ENCODE peak calls at places on chromosome 13, in eight cellular contexts. W, R, U, K, N, B, V and A are unnamed samples.

GRCh38 chr13:98214008-98214643 is 37.1 kb upstream of the RNF113B start:
- DNase-seq in K (no peak), U (no peak), B (no peak), N (peak), W (peak), R (no peak), V (no peak), A (no peak)

GRCh38 chr13:24348797-24349515 is 39.6 kb downstream of the C1QTNF9 start:
- DNase-seq in U (no peak), B (peak), N (no peak), R (no peak), V (no peak), K (peak), W (no peak), A (no peak)

GRCh38 chr13:35599385-35599784 is 122.9 kb upstream of the MAB21L1 start:
- DNase-seq in R (no peak), W (no peak), N (no peak), V (no peak), B (no peak), K (no peak), U (no peak), A (no peak)

GRCh38 chr13:47865883-47866282 is 135.2 kb downstream of the SUCLA2 start:
- DNase-seq in R (no peak), N (no peak), K (no peak), V (no peak), W (no peak), B (no peak), U (no peak), A (no peak)

GRCh38 chr13:39776439-39776838 is 121.0 kb downstream of the COG6 start:
- DNase-seq in R (no peak), N (peak), B (no peak), K (no peak), V (peak), W (no peak), U (no peak), A (no peak)

GRCh38 chr13:97385854-97386253 is 48.1 kb upstream of the RAP2A start:
- DNase-seq in R (no peak), K (no peak), V (no peak), W (no peak), B (no peak), N (no peak), U (no peak), A (no peak)

GRCh38 chr13:106443625-106444024 is 91.8 kb downstream of the EFNB2 start:
- DNase-seq in W (no peak), V (no peak), N (no peak), K (no peak), R (no peak), B (no peak), U (no peak), A (no peak)

GRCh38 chr13:98173431-98173921 is 3.6 kb downstream of the RNF113B start:
- DNase-seq in K (peak), B (no peak), V (peak), W (no peak), R (no peak), N (peak), U (no peak), A (no peak)

GRCh38 chr13:38685974-38686571 is 804 bp upstream of the FREM2 start:
- DNase-seq in V (no peak), R (no peak), U (peak), B (peak), K (no peak), W (no peak), N (no peak), A (no peak)

GRCh38 chr13:29918845-29919244 is 68.4 kb upstream of the UBL3 start:
- DNase-seq in W (no peak), U (no peak), K (no peak), B (peak), N (no peak), V (peak), R (no peak), A (no peak)

GRCh38 chr13:112210401-112210800 is 143.5 kb downstream of the SOX1 start:
- DNase-seq in B (no peak), N (no peak), W (no peak), R (no peak), K (no peak), U (no peak), V (no peak), A (no peak)

GRCh38 chr13:106507560-106508274 is 27.7 kb downstream of the EFNB2 start:
- DNase-seq in V (peak), B (no peak), U (no peak), W (no peak), K (no peak), N (no peak), R (no peak), A (no peak)

GRCh38 chr13:100100115-100100879 is 11.4 kb downstream of the PCCA start:
- DNase-seq in U (no peak), R (no peak), N (no peak), W (peak), V (peak), B (peak), K (no peak), A (no peak)

GRCh38 chr13:99686157-99686572 is 184.9 kb downstream of the TM9SF2 start:
- DNase-seq in V (peak), K (peak), B (peak), U (peak), R (no peak), W (peak), N (no peak), A (no peak)

GRCh38 chr13:54175470-54175869 is 1146.9 kb downstream of the OLFM4 start:
- DNase-seq in K (no peak), R (no peak), V (no peak), B (no peak), N (no peak), W (no peak), U (no peak), A (no peak)

GRCh38 chr13:106815545-106815944 is 247.6 kb upstream of the ARGLU1 start:
- DNase-seq in K (no peak), B (no peak), W (no peak), N (no peak), V (no peak), U (peak), R (no peak), A (no peak)

GRCh38 chr13:20191311-20191901 is 1.3 kb downstream of the GJB2 start:
- DNase-seq in U (no peak), B (peak), R (no peak), W (no peak), V (no peak), N (no peak), K (peak), A (no peak)

GRCh38 chr13:20190481-20191310 is 2.0 kb downstream of the GJB2 start:
- DNase-seq in N (peak), W (no peak), U (no peak), B (no peak), V (peak), R (no peak), K (no peak), A (no peak)

GRCh38 chr13:20191902-20192469 is 752 bp downstream of the GJB2 start:
- DNase-seq in N (no peak), K (peak), B (peak), U (peak), V (no peak), R (no peak), W (no peak), A (no peak)

GRCh38 chr13:20186771-20187170 is 6.0 kb downstream of the GJB2 start:
- DNase-seq in B (no peak), U (no peak), R (no peak), K (no peak), W (no peak), N (no peak), V (no peak), A (no peak)

GRCh38 chr13:20188649-20189553 is 3.8 kb downstream of the GJB2 start:
- DNase-seq in V (no peak), B (no peak), U (peak), K (peak), R (no peak), N (no peak), W (no peak), A (no peak)
- TF ChIP-seq CTCF in V (peak), B (no peak), U (peak), K (no peak), R (no peak), N (no peak), W (no peak), A (no peak)

GRCh38 chr13:102394158-102395053 is 7.4 kb downstream of the FGF14 start:
- DNase-seq in V (peak), N (peak), B (peak), K (peak), R (peak), U (peak), W (peak), A (peak)
- TF ChIP-seq CTCF in V (peak), N (peak), B (peak), K (no peak), R (no peak), U (peak), W (no peak), A (peak)

DNA sequence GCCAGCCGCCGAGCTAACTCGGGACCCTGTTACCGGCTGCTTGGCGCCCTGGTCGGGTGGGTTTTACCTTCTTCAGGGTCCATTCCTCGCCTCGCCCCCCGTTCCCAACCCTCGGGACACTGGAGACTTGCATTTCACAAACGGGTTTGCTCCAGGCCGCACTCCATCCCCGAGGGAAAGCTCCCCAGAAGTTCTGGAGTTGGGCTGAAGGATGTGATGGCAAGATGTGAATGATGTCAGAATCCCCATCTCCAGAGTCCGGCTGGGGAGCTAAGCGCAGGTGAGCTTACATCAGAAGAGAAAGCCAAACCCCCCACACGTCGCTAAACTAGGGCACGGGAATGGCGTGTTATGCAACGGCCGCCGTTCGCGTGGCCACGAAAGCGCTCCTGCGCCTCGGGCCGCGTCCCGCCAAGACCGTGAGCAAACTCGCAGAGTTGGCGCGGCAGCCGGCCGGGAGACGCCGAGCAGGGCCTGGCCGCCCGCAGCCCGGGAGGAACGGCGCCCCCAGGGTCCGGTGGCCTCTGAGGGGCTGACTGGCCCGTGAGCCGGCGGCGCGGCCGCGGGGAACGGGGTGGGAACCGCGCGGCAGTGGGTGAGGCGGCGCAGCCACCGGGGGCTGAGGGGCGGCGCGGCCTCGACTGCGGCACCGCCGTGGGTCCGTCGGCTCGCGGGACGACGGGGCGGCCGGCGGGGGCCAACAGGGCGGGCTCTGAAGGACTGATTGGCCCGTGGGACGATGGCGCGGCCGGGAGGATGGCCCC is 1.1 kb downstream of the LATS2 start:
- DNase-seq in W (peak), N (no peak), U (no peak), V (no peak), R (no peak), K (peak), B (peak), A (no peak)
- TF ChIP-seq CTCF in W (no peak), N (no peak), U (no peak), V (no peak), R (no peak), K (no peak), B (no peak), A (no peak)

DNA sequence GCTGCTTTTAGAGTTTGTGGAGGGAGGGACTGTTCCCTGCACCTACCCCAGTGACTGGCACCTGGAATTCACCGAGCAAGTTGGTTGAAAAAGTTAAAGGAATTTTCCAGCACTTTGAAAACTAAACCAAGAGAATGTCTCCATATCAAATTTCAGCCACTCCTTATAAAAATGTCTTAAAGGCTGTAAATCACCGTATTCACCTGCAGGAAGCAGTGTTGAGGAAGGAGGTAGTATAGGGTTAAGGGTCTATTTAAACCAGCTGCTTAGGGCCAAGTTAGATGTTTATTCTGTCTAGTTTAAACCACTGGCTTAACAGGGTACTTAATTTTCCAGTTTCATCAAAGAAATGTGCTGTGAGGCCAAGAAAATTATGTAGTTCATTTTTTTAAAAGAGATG is 3.8 kb upstream of the RAB20 start:
- DNase-seq in K (no peak), B (no peak), N (peak), R (no peak), V (no peak), U (no peak), W (no peak), A (no peak)
- TF ChIP-seq CTCF in K (no peak), B (no peak), N (no peak), R (no peak), V (no peak), U (peak), W (no peak), A (peak)

GRCh38 chr13:32414580-32414979 is 13.3 kb downstream of the N4BP2L1 start:
- DNase-seq in K (no peak), V (no peak), B (no peak), U (no peak), R (no peak), W (no peak), N (no peak), A (no peak)

GRCh38 chr13:32419862-32420261 is 8.1 kb downstream of the N4BP2L1 start:
- DNase-seq in W (no peak), R (no peak), V (no peak), N (no peak), B (no peak), U (no peak), K (no peak), A (no peak)

GRCh38 chr13:32417995-32418394 is 9.9 kb downstream of the N4BP2L1 start:
- DNase-seq in R (no peak), K (no peak), U (no peak), B (no peak), N (no peak), V (no peak), W (no peak), A (no peak)

GRCh38 chr13:32413284-32413683 is 14.6 kb downstream of the N4BP2L1 start:
- DNase-seq in W (no peak), B (no peak), V (no peak), R (no peak), K (no peak), N (no peak), U (no peak), A (no peak)

DNA sequence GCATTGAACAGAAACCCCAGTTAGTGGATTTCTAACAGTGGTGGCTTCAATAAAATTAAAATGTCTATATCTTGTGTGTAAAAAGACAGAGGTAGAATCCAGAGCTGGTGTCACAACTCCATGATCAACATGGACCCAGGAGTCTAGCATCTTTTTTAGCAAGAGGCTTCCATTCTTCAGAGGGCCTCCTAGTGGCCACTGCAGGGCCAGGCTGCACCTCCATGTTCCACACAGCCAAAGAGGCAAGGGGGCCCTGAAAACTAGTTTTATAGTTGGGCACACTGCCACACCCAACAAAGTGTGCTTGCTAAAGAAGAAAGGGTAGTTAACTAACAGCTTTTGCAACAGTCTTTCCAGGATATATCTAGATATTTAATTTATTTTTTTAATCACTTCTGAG is 12.9 kb downstream of the N4BP2L1 start:
- DNase-seq in N (no peak), B (peak), R (no peak), W (no peak), K (peak), U (peak), V (no peak), A (no peak)
- TF ChIP-seq CTCF in N (peak), B (peak), R (no peak), W (no peak), K (peak), U (peak), V (peak), A (peak)

DNA sequence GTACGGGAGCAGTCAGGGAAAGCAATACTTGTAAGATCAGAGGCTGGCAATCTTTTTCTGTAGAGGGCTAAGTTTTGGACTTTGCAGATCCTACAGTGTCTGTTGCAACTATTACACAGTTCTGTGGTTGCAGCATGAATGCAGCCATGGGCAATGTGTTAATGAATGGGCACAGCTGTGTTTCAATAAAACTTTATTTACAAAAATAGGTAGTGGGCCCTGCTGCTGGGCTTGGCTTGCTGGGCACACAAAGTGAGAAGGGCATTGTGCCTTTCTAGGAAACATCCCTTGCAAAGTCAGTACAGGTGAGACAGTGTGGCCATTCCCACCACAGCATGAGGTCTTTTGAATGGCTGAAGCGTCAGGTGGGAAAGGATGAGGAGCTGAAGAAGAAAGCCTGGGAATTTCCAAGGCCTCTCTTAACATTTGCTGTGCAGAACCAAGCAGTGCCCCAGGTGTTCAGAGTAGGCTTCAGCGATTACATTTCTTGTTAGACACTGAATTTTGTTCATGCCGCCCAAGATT is 9.1 kb downstream of the KL start:
- DNase-seq in W (no peak), V (no peak), K (no peak), U (no peak), N (no peak), R (no peak), B (no peak), A (no peak)
- TF ChIP-seq CTCF in W (no peak), V (no peak), K (no peak), U (no peak), N (no peak), R (no peak), B (no peak), A (no peak)

DNA sequence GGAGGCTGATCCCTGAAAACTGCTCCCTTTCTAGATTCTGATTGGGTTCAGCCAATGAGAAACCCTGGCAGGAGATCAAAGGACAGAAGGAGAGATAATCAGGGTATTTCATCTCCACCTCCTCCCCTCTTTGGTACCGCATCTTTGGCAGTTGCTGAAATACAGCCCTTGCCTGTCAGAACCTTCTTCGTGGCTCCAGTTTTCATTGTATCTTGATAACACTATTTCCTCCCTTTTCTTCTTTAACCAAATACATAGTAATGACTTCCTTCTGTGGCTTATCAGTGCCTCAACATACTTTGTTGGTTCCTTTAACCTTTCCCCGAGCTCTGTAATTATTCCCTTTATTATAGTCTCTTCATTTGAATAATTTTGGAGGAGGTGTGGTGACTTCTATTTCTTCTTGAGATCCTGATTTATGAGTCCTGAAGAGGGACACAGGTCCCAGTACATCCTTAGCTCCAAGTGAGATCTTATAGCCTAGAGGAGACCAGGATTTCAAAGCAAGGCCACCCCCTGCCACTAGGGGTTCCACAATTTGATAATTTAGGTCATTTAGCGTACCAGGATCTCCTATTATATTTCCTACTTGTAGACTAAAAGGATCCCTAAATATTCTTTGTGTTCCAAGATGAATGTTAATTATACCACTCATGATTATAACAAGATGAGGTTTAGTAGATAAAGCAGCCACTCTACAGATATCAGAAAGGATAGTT is 98.0 kb downstream of the EDNRB start:
- DNase-seq in R (no peak), V (no peak), N (no peak), U (no peak), W (no peak), B (no peak), K (no peak), A (no peak)
- TF ChIP-seq CTCF in R (no peak), V (peak), N (no peak), U (peak), W (no peak), B (no peak), K (no peak), A (no peak)

GRCh38 chr13:110352735-110353134 is 45.7 kb downstream of the COL4A2 start:
- DNase-seq in V (no peak), U (peak), R (no peak), W (no peak), N (no peak), B (no peak), K (no peak), A (no peak)
- TF ChIP-seq CTCF in V (peak), U (peak), R (no peak), W (no peak), N (peak), B (no peak), K (peak), A (peak)

DNA sequence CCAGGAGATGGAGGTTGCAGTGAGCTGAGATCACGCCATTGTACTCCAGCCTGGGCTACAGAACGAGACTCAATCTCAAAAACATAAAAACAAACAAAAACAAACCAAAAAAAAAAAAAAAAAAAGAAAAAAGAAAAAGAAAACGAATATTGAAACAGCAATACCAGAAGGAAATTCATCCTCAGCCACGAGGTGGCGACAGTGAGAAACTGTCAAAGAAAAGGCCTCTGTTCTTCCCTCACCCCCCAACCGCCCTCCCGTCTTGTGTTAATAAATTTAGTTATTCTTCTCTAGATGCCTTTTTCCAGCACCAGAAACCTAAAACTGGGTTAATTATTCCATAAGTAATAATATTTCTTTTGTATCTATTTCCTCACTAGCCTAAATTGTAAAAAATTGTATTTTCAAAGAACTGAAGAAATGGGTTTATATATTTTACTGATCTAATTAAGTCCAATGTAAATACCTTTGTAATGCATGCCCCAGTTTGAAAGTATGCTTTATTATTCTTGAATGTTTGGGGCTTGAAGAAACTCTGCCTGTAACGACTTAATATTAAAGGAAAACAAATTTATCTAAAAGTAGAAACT is 38.6 kb downstream of the LIG4 start:
- DNase-seq in U (no peak), N (no peak), R (no peak), K (peak), B (peak), V (peak), W (no peak), A (no peak)
- TF ChIP-seq CTCF in U (peak), N (peak), R (peak), K (peak), B (peak), V (peak), W (no peak), A (peak)